ENCODE peak calls at places on chromosomes 13 and 19, in seven cellular contexts. N is stomach, B is lung, U is breast epithelium, I is A549, D is suprapubic skin, L is pancreas. V is an unnamed sample.
A peak's percentile ranks its signal among the peaks of the same experiment; 100 is the strongest.

GRCh38 chr19:48623556-48624066 is 4.3 kb downstream of the SPHK2 start:
- DNase-seq in N (no peak), B (no peak), U (no peak), I (no peak), D (no peak), L (no peak), V (no peak)

GRCh38 chr19:52991021-52991420 is 22.7 kb upstream of the ERVV-1 start:
- DNase-seq in N (no peak), B (no peak), U (no peak), I (no peak), D (no peak), L (no peak), V (no peak)

GRCh38 chr13:50594276-50594970 is 249.1 kb downstream of the DLEU7 start:
- DNase-seq in N (no peak), B (no peak), U (no peak), I (no peak), D (no peak), L (no peak), V (no peak)

GRCh38 chr13:32811297-32811800 is 204.9 kb upstream of the KL start:
- DNase-seq in N (no peak), B (no peak), U (no peak), I (no peak), D (no peak), L (no peak), V (no peak)

GRCh38 chr13:102033316-102033715 is 368.5 kb downstream of the FGF14 start:
- DNase-seq in N (no peak), B (no peak), U (no peak), I (no peak), D (no peak), L (no peak), V (no peak)

GRCh38 chr19:51749979-51750378 is 1.7 kb downstream of the FPR1 start:
- DNase-seq in N (no peak), B (no peak), U (no peak), I (no peak), D (no peak), L (no peak), V (no peak)

GRCh38 chr19:18904334-18905057 is 8.5 kb upstream of the CERS1 start:
- DNase-seq in N (no peak), B (no peak), U (no peak), I (no peak), D (peak; percentile 53), L (peak; percentile 73), V (no peak)

GRCh38 chr13:51158923-51159322 is 47.8 kb upstream of the C13orf42 start:
- DNase-seq in N (no peak), B (no peak), U (no peak), I (no peak), D (no peak), L (no peak), V (no peak)

GRCh38 chr19:5001547-5002131 is 32.7 kb downstream of the KDM4B start:
- DNase-seq in N (no peak), B (no peak), U (no peak), I (peak; percentile 62), D (no peak), L (no peak), V (no peak)

GRCh38 chr19:43780706-43781525 is at the start of gene KCNN4:
- DNase-seq in N (peak; percentile 57), B (no peak), U (no peak), I (peak; percentile 84), D (no peak), L (no peak), V (peak; percentile 47)

GRCh38 chr13:92769064-92769463 is 457.5 kb upstream of the GPC6 start:
- DNase-seq in N (no peak), B (no peak), U (no peak), I (no peak), D (no peak), L (no peak), V (no peak)

GRCh38 chr13:110109910-110110309 is 197.0 kb downstream of the COL4A1 start:
- DNase-seq in N (no peak), B (peak; percentile 44), U (no peak), I (no peak), D (no peak), L (no peak), V (no peak)

GRCh38 chr13:97068146-97068545 is 73.9 kb upstream of the OXGR1 start:
- DNase-seq in N (no peak), B (no peak), U (no peak), I (no peak), D (no peak), L (no peak), V (no peak)

GRCh38 chr19:30711296-30711695 is 339.1 kb downstream of the ZNF536 start:
- DNase-seq in N (no peak), B (no peak), U (no peak), I (no peak), D (no peak), L (no peak), V (no peak)

GRCh38 chr13:34308725-34309124 is 490.8 kb downstream of the RFC3 start:
- DNase-seq in N (no peak), B (no peak), U (no peak), I (no peak), D (no peak), L (no peak), V (no peak)

GRCh38 chr19:4379383-4380253 is 20.7 kb downstream of the SH3GL1 start:
- DNase-seq in N (peak; percentile 82), B (peak; percentile 81), U (no peak), I (peak; percentile 52), D (peak; percentile 74), L (peak; percentile 92), V (no peak)

GRCh38 chr13:103140001-103140671 is 73.9 kb upstream of the SLC10A2 start:
- DNase-seq in N (no peak), B (no peak), U (no peak), I (peak; percentile 10), D (no peak), L (no peak), V (no peak)

GRCh38 chr13:105796081-105796480 is 739.4 kb downstream of the EFNB2 start:
- DNase-seq in N (no peak), B (no peak), U (no peak), I (no peak), D (no peak), L (no peak), V (no peak)

GRCh38 chr19:55836340-55836739 is at the start of gene NLRP4:
- DNase-seq in N (no peak), B (no peak), U (no peak), I (peak; percentile 19), D (no peak), L (no peak), V (no peak)

GRCh38 chr19:55832676-55833075 is 877 bp upstream of the NLRP11 start:
- DNase-seq in N (no peak), B (no peak), U (no peak), I (no peak), D (no peak), L (no peak), V (no peak)

GRCh38 chr19:55838906-55839305 is 2.6 kb downstream of the NLRP4 start:
- DNase-seq in N (no peak), B (no peak), U (no peak), I (no peak), D (no peak), L (no peak), V (no peak)

GRCh38 chr19:55838251-55838650 is 1.9 kb downstream of the NLRP4 start:
- DNase-seq in N (no peak), B (no peak), U (no peak), I (no peak), D (no peak), L (no peak), V (no peak)
- H3K9me3 ChIP-seq in N (no peaks in the 10 kb centered on the region), B (no peaks in the 10 kb centered on the region), U (peaks cover 10% of the 10 kb centered on the region), I (no peaks in the 10 kb centered on the region), D (peaks cover 4% of the 10 kb centered on the region), L (no peaks in the 10 kb centered on the region), V (no peaks in the 10 kb centered on the region)

DNA sequence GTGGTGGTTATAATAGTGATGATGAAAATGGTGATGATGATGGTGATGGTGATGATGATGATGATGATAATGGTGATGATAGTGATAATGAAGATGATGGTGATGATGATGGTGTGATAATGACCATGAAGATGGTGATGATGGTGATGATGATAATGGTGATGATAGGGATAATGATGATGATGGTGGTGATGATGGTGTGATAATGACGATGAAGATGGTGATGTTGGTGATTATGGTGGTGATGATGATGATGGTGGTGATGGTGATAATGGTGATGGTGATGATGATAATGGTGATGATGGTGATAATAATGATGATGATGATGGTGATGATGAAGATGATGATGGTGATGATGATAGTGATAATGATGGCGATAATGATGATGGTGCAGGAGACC is 1.6 kb downstream of the ADGRE1 start:
- DNase-seq in N (no peak), B (no peak), U (no peak), I (no peak), D (no peak), L (no peak), V (no peak)
- H3K9me3 ChIP-seq in N (peaks cover 18% of the 10 kb centered on the region), B (no peaks in the 10 kb centered on the region), U (peaks cover 15% of the 10 kb centered on the region), I (peaks cover 6% of the 10 kb centered on the region), D (no peaks in the 10 kb centered on the region), L (no peaks in the 10 kb centered on the region), V (no peaks in the 10 kb centered on the region)

DNA sequence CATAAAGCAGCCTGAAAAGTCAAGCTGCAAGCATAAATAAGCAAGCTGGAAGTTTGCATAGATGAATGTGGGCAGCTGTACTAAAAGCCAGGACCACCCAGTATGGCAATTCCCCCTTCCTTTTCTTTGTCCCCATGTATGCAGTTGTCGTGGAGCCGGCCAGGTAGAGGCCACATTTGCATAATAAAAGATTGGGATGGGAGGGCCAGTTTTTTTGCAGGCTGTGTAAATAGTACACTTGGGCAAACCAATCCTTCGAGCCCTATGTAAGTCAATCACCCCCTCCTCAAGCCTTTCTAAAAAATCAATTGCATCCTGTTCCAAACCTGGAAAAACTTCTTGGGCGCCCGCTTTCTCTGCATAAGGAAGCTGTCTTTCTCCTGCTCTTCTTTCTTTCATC is 13.1 kb upstream of the ZNF99 start:
- DNase-seq in N (no peak), B (no peak), U (no peak), I (no peak), D (no peak), L (no peak), V (no peak)
- H3K9me3 ChIP-seq in N (peaks cover 35% of the 10 kb centered on the region), B (peaks cover 4% of the 10 kb centered on the region), U (peaks cover 23% of the 10 kb centered on the region), I (peaks cover 37% of the 10 kb centered on the region), D (peaks cover 26% of the 10 kb centered on the region), L (no peaks in the 10 kb centered on the region), V (no peaks in the 10 kb centered on the region)

GRCh38 chr19:40026597-40026970 is 29.4 kb downstream of the ZNF780B start:
- DNase-seq in N (no peak), B (no peak), U (no peak), I (no peak), D (no peak), L (no peak), V (no peak)

GRCh38 chr19:40023969-40024368 is 27.1 kb downstream of the ZNF546 start:
- DNase-seq in N (no peak), B (no peak), U (no peak), I (no peak), D (no peak), L (no peak), V (no peak)

DNA sequence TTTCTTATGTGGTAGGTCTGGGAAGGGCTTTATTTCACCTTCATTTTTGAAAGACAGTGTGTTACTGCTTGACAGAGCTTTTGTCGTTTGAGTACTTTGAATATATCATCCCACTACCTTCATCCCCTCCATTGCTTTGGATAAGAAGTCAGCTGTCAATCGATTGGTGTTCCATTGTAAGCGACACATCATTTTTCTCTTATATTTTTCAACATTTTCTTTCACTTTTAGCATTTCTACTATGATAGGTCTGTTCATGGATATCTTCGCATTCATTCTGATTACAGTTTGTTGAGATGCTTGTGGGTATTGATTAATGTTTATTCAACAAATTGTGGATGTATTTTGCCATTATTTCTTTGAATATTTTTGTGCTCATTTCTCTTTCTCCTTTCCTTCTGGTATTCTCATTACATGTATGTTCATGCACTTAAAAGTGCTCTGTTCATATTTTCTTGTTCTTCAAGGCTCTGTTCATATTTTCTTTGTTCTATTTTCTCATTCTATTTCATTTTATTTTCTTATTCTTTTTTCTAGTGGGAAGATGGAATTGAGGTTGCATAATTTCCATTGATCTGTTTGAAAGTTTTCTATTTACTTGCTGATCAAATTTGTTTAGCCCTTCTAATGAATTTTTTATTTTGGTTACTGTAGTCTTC is 29.2 kb downstream of the ZNF546 start:
- DNase-seq in N (no peak), B (no peak), U (no peak), I (no peak), D (no peak), L (no peak), V (no peak)
- H3K9me3 ChIP-seq in N (peaks cover 89% of the 10 kb centered on the region), B (peaks cover 36% of the 10 kb centered on the region), U (peaks cover 99% of the 10 kb centered on the region), I (peaks cover 100% of the 10 kb centered on the region), D (peaks cover 71% of the 10 kb centered on the region), L (no peaks in the 10 kb centered on the region), V (peaks cover 44% of the 10 kb centered on the region)